ENCODE peak calls at places on chromosomes 7 and 10, in ten cellular contexts. R, Q, C, Y, M, K, H, Z, E and O are unnamed samples.

GRCh38 chr10:89795840-89796239 is 94.5 kb downstream of the KIF20B start:
- DNase-seq in R (no peak), Q (no peak), C (no peak), Y (no peak), M (no peak), K (no peak), H (no peak), Z (no peak), E (no peak), O (no peak)

GRCh38 chr10:43825421-43825820 is 176.7 kb upstream of the ZNF32 start:
- DNase-seq in R (no peak), Q (no peak), C (no peak), Y (no peak), M (no peak), K (no peak), H (no peak), Z (no peak), E (no peak), O (no peak)

GRCh38 chr10:48287417-48288391 is 13.2 kb upstream of the FRMPD2 start:
- DNase-seq in R (no peak), Q (no peak), C (no peak), Y (no peak), M (no peak), K (no peak), H (no peak), Z (peak), E (peak), O (no peak)

GRCh38 chr7:116528008-116528789 is 3.4 kb downstream of the CAV1 start:
- DNase-seq in R (peak), Q (peak), C (peak), Y (peak), M (peak), K (no peak), H (no peak), Z (peak), E (no peak), O (no peak)

GRCh38 chr7:151631149-151631967 is 111.7 kb upstream of the RHEB start:
- DNase-seq in R (peak), Q (peak), C (no peak), Y (peak), M (no peak), K (no peak), H (no peak), Z (no peak), E (peak), O (no peak)

GRCh38 chr7:32427769-32428291 is 62.4 kb downstream of the LSM5 start:
- DNase-seq in R (peak), Q (no peak), C (peak), Y (peak), M (peak), K (peak), H (peak), Z (peak), E (peak), O (peak)

GRCh38 chr7:74485611-74486010 is 31.9 kb downstream of the GTF2IRD1 start:
- DNase-seq in R (no peak), Q (no peak), C (no peak), Y (no peak), M (no peak), K (no peak), H (no peak), Z (no peak), E (no peak), O (no peak)

GRCh38 chr7:12518920-12519681 is 51.4 kb upstream of the SCIN start:
- DNase-seq in R (no peak), Q (no peak), C (no peak), Y (peak), M (peak), K (no peak), H (no peak), Z (no peak), E (no peak), O (no peak)

GRCh38 chr10:132698761-132699391 is 87.1 kb downstream of the NKX6-2 start:
- DNase-seq in R (no peak), Q (no peak), C (peak), Y (no peak), M (no peak), K (no peak), H (no peak), Z (no peak), E (no peak), O (peak)

GRCh38 chr10:69955211-69955805 is 97.3 kb upstream of the MACROH2A2 start:
- DNase-seq in R (no peak), Q (no peak), C (no peak), Y (no peak), M (no peak), K (no peak), H (no peak), Z (no peak), E (no peak), O (peak)

GRCh38 chr7:151310578-151310977 is 31.0 kb upstream of the NUB1 start:
- DNase-seq in R (no peak), Q (peak), C (no peak), Y (no peak), M (peak), K (no peak), H (no peak), Z (no peak), E (no peak), O (no peak)

GRCh38 chr7:22563115-22563514 is 63.1 kb upstream of the STEAP1B start:
- DNase-seq in R (peak), Q (peak), C (no peak), Y (no peak), M (no peak), K (no peak), H (no peak), Z (peak), E (peak), O (no peak)

GRCh38 chr10:3828404-3829192 is 43.6 kb upstream of the KLF6 start:
- DNase-seq in R (no peak), Q (peak), C (no peak), Y (peak), M (peak), K (no peak), H (no peak), Z (peak), E (no peak), O (no peak)

GRCh38 chr10:79385804-79386531 is 38.7 kb downstream of the PPIF start:
- DNase-seq in R (no peak), Q (no peak), C (peak), Y (no peak), M (no peak), K (no peak), H (peak), Z (no peak), E (no peak), O (no peak)

GRCh38 chr7:143397710-143398530 is 10.7 kb downstream of the EPHA1 start:
- DNase-seq in R (no peak), Q (no peak), C (no peak), Y (no peak), M (no peak), K (no peak), H (no peak), Z (no peak), E (no peak), O (no peak)

GRCh38 chr10:14573666-14574261 is 200.9 kb downstream of the FAM107B start:
- DNase-seq in R (no peak), Q (no peak), C (no peak), Y (peak), M (peak), K (no peak), H (no peak), Z (no peak), E (no peak), O (no peak)